ENCODE peak calls at places on chromosomes 7 and 10, in eight cellular contexts. Z is psoas muscle, W is ovary, H is OCI-LY7, L is A549, M is pancreas, I is tibial nerve, U is heart right ventricle. C is an unnamed sample. For H3K4me1, the result is how much of the 10 kb centered on the place peaks cover.

GRCh38 chr7:24755541-24756416 is 1.5 kb downstream of the GSDME start:
- DNase-seq in L (no peak), Z (no peak), H (no peak), W (no peak), I (no peak), M (no peak), U (no peak), C (no peak)

GRCh38 chr7:54788664-54789063 is 29.7 kb upstream of the SEC61G start:
- DNase-seq in W (peak), I (peak), Z (peak), L (peak), H (no peak), M (no peak), U (peak), C (peak)

GRCh38 chr10:26725837-26726727 is 28.6 kb downstream of the PDSS1 start:
- DNase-seq in W (peak), L (peak), Z (peak), I (peak), U (peak), M (peak), H (peak), C (peak)

GRCh38 chr7:158586499-158587191 is 978 bp downstream of the PTPRN2 start:
- DNase-seq in W (no peak), U (no peak), M (peak), I (no peak), H (no peak), L (no peak), Z (no peak), C (no peak)

GRCh38 chr7:22885824-22886255 is 63.2 kb upstream of the TOMM7 start:
- DNase-seq in Z (no peak), L (no peak), M (no peak), U (no peak), W (no peak), H (peak), I (no peak), C (no peak)

GRCh38 chr7:125084196-125084595 is 154.6 kb upstream of the POT1 start:
- DNase-seq in Z (no peak), U (no peak), H (no peak), L (no peak), I (no peak), M (no peak), W (no peak), C (no peak)

GRCh38 chr7:106114735-106115383 is 2.7 kb upstream of the SYPL1 start:
- DNase-seq in L (no peak), Z (no peak), H (peak), W (no peak), M (no peak), U (no peak), I (no peak), C (peak)

GRCh38 chr10:45418859-45419672 is 45.0 kb downstream of the ALOX5 start:
- DNase-seq in W (peak), I (peak), U (peak), L (no peak), H (no peak), Z (peak), M (peak), C (peak)

GRCh38 chr10:48506147-48506917 is 98.5 kb downstream of the ARHGAP22 start:
- DNase-seq in I (no peak), H (peak), W (no peak), L (peak), U (no peak), Z (no peak), M (no peak), C (no peak)

GRCh38 chr7:34596887-34597286 is 61.1 kb upstream of the NPSR1 start:
- DNase-seq in Z (no peak), W (no peak), U (no peak), I (no peak), L (no peak), M (no peak), H (no peak), C (no peak)

GRCh38 chr7:107559864-107560263 is 3.9 kb downstream of the COG5 start:
- DNase-seq in Z (no peak), L (no peak), M (no peak), I (no peak), W (no peak), U (no peak), H (no peak), C (no peak)

GRCh38 chr7:135742371-135742770 is 6.2 kb downstream of the FAM180A start:
- DNase-seq in M (no peak), W (no peak), L (no peak), U (no peak), Z (no peak), I (no peak), H (no peak), C (no peak)

GRCh38 chr10:76031099-76031498 is 599.7 kb downstream of the LRMDA start:
- DNase-seq in M (no peak), Z (no peak), I (no peak), L (no peak), U (no peak), W (no peak), H (no peak), C (no peak)

GRCh38 chr10:112782176-112782907 is 167.7 kb upstream of the TCF7L2 start:
- DNase-seq in L (no peak), W (peak), M (no peak), U (peak), H (no peak), Z (peak), I (no peak), C (no peak)

GRCh38 chr10:64505496-64505895 is 984.3 kb downstream of the REEP3 start:
- DNase-seq in M (no peak), L (no peak), H (no peak), U (no peak), Z (no peak), I (no peak), W (no peak), C (no peak)

GRCh38 chr7:141074162-141074989 is 512 bp downstream of the TMEM178B start:
- DNase-seq in Z (peak), W (no peak), L (no peak), I (no peak), H (no peak), M (peak), U (no peak), C (peak)

GRCh38 chr10:105843786-105844560 is 1202.9 kb downstream of the SORCS3 start:
- DNase-seq in U (no peak), M (no peak), L (no peak), W (no peak), Z (no peak), H (no peak), I (no peak), C (no peak)

GRCh38 chr10:132983250-132984007 is 41.1 kb upstream of the CFAP46 start:
- DNase-seq in W (no peak), I (no peak), M (peak), H (no peak), U (no peak), L (no peak), Z (no peak), C (no peak)

GRCh38 chr10:63120554-63120953 is 12.6 kb upstream of the NRBF2 start:
- DNase-seq in Z (peak), I (peak), U (peak), M (no peak), W (no peak), H (no peak), L (no peak), C (no peak)

DNA sequence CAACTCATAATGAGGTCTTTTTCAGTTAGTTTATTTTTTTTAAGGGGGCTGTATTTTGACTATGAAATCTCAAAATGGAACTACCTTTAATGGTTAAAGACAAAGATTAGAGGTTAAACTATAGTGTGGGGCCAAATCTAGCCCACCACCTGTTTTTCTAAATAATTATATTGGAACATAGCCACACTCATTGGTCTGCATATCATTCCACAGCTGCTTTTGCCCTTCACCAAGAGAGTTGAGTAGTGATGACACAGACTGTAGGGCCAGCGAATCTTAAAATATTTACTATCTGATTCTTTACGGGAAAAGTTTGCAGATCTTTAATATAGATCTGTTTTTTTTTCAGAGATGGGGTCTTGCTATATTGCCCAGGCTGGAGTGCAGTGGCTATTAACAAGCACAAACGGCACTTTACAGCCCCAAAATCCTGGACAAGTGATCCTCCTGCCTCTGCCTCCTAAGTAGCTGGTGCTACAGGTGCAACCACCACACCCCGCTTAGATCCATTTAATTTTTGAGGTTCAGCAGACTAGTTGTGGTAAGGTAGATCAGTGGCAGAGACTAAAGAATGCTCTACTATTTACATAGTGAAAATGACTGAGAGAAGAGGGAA is 25.8 kb downstream of the EPC1 start:
- DNase-seq in U (no peak), L (no peak), M (no peak), Z (no peak), I (no peak), W (no peak), H (no peak), C (no peak)
- H3K4me1 ChIP-seq in U (half or more), L (under half), M (under half), Z (half or more), I (under half), W (under half), H (half or more), C (under half)

DNA sequence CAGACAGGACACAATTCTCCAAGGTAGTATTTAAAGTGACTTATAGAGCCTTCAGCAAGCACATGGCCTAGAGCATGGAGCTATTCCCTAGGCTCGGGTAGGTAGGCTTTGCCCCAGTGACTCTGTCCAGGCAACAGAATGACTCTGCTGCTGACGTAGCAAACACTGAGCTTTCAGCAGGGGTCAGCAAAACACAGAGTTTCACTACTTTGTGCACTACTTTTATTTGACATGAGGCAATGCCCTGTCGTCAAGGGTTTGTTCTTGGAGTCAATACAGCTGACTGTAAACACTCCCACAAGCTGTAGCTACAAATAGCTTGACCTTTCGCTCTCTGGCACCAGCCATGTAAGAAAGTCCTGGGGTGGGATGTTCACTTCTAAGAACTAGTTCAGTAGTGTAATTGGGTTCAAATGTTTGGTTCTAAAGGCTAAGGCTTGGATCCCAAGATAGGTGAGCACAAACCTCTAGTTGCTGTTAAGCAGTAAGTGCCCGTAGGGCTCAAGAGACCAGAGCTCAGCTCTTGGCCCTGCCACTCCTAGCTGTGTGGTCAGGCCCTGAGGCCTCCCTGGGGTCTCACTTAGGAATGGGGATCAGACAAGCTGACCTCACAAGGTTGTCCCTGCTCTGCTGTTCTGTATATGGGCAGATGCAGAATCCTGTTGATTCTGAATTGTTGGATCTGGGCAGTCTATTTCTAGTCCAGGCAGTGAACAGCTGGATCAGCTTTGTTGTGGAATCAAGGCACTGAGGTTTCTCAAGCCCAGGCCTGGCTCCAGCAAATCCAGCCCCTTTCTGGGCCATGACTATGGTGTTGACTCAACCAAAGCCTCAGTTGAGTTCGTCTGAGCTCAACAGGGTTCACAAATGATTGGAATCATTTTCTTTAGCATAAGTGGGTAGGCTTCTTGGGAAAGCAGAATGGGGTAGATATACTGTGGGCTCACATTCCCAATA is 10.7 kb downstream of the NODAL start:
- DNase-seq in Z (peak), H (no peak), L (no peak), W (peak), I (peak), M (no peak), U (peak), C (peak)
- TF ChIP-seq CTCF in Z (peak), H (peak), L (no peak), W (no peak), I (peak), M (no peak), U (peak), C (no peak)

GRCh38 chr7:5528815-5529442 is 105.3 kb upstream of the TNRC18 start:
- DNase-seq in I (no peak), M (no peak), L (no peak), W (no peak), Z (no peak), U (no peak), H (no peak), C (no peak)

GRCh38 chr7:5526190-5527037 is 102.8 kb upstream of the TNRC18 start:
- DNase-seq in W (peak), U (peak), Z (no peak), M (no peak), L (no peak), I (no peak), H (peak), C (peak)

GRCh38 chr7:5523052-5523711 is 99.5 kb upstream of the TNRC18 start:
- DNase-seq in W (no peak), H (no peak), Z (no peak), I (no peak), M (no peak), L (no peak), U (no peak), C (no peak)

GRCh38 chr7:5528071-5528814 is 104.6 kb upstream of the TNRC18 start:
- DNase-seq in H (peak), U (peak), W (peak), L (no peak), Z (no peak), M (peak), I (peak), C (peak)

DNA sequence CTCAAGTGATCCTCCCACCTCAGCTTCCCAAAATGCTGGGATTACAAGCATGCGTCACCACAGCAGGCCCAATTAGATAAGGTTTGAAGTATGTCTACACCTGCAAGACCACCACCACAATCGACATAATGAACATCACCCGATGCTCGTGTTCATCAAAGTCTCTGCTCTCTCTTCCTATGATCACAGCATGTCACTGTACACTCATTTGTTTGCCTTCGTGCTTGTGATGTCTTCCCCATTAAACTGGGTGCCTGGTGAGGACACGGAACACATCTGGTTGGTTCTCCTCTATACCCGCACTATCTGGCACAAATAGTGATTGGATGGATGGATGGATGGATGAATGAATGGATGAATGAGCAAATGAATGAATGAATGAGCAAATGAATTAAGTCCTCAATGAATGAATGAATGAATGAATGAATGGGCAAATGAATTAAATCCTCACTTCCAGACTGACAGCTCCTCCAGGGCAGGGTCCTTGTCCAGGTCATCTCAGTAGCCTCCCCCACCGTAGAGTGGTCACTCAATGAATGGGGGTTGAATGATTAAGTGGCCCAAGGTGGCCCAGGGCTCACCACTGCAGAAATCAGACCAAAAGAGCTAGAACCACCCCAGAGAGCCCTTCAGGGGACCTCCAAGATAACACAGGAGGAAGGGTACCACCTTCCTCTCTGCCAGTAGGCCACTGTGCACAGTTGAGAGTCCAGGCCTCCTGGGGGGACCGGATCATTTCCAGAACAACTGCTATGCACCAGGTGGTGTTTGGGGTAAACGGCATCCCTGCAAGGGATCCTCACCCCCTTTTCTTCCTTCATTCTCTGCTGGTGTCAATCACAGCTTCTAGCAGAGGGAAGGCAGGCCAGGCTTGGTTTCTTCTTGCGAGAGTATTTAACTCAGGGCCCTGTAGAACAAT is 101.9 kb upstream of the TNRC18 start:
- DNase-seq in I (no peak), H (peak), M (no peak), W (no peak), Z (no peak), L (no peak), U (no peak), C (no peak)
- H3K4me3 ChIP-seq in I (no peak), H (no peak), M (no peak), W (no peak), Z (peak), L (no peak), U (no peak), C (no peak)

DNA sequence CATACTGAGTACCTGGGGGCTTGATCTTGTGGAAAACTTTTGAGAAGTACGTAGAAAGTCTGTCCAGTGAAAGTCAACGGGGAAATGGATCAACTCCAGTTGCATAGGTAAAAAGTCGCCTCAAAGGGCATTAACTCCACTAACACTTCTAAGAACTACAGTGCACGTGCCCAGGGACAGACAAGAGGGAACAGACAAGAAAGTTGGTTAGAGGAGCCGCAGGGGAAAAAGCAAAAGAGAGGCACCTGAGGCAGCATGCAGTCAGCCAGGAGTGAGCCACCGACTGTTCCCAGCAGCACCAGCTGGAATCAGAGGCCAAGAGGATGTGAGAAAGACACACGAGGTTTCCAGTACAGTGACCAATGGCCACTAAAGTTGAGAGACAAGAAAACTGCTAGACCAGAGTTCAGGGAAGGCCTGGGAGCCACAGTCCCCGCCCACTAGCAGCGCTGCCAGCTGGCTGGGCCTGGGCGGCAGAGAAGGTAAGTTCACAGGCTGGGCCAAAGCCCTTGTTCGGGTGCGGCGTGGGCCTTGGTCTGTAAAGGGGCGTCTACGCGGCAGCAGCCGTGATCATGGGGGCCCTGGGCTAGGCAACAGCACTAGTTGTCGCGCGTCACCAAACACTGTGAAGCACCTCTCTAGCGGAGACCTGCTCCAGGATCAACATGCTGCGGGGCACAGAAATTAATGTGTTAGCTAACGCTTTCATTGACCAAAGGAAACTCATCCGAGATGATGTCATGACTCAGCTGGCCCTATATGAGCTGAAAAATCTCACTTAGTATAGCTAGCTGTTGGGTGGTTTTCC is 14.0 kb downstream of the ITGB1 start:
- DNase-seq in L (no peak), W (no peak), I (no peak), M (no peak), Z (no peak), U (no peak), H (no peak), C (peak)
- H3K4me1 ChIP-seq in L (half or more), W (under half), I (under half), M (under half), Z (half or more), U (half or more), H (half or more), C (half or more)

DNA sequence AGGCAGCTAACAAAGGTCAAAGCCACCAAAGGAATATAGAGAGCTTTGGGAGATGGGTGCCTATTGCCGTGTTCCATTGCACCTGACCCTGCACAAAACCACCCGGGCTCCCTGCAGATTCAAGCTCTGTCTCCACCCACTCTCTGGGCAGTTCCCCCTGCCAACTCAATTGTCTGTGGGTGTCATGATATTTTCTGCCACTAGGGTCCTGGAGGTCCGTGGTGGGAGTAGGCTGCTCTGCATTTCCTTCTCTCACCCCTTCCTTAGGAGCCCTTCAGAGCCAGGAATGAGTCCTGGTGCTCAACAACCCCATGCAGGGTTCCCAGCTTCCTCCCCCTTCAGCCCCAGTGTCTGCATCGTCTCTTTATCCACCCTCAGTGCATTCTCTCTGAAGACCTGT is 34.1 kb downstream of the PNLIPRP2 start:
- DNase-seq in L (peak), M (no peak), I (no peak), U (no peak), Z (no peak), W (no peak), H (no peak), C (no peak)
- TF ChIP-seq CTCF in L (no peak), M (peak), I (no peak), U (no peak), Z (no peak), W (no peak), H (peak), C (no peak)

C was measured in thyroid gland.